ENCODE peak calls at places on chromosomes 7 and 10, in four cellular contexts. N is colonic mucosa, C is endodermal cell, H is ovary. A is an unnamed sample.

GRCh38 chr7:126578338-126578737 is 674.4 kb downstream of the GRM8 start:
- DNase-seq in N (no peak), C (no peak), H (no peak), A (no peak)

GRCh38 chr10:5945561-5946418 is 31.6 kb downstream of the IL15RA start:
- DNase-seq in N (peak), C (no peak), H (peak), A (no peak)

GRCh38 chr7:111012799-111013675 is 77.9 kb upstream of the LRRN3 start:
- DNase-seq in N (no peak), C (no peak), H (no peak), A (no peak)

GRCh38 chr7:135620980-135621850 is 41.1 kb upstream of the STMP1 start:
- DNase-seq in N (peak), C (peak), H (peak), A (no peak)

GRCh38 chr10:90969148-90969547 is 48.3 kb upstream of the ANKRD1 start:
- DNase-seq in N (no peak), C (no peak), H (no peak), A (no peak)

GRCh38 chr10:60901561-60902235 is 42.3 kb downstream of the RHOBTB1 start:
- DNase-seq in N (no peak), C (no peak), H (no peak), A (no peak)

GRCh38 chr10:114374141-114374791 is 30.0 kb downstream of the AFAP1L2 start:
- DNase-seq in N (peak), C (no peak), H (peak), A (no peak)

GRCh38 chr7:129225206-129225930 is 538 bp downstream of the AHCYL2 start:
- DNase-seq in N (peak), C (peak), H (peak), A (no peak)

GRCh38 chr10:110279062-110279986 is 25.4 kb downstream of the SMNDC1 start:
- DNase-seq in N (peak), C (peak), H (peak), A (no peak)

GRCh38 chr10:126160571-126160970 is 227.7 kb downstream of the ADAM12 start:
- DNase-seq in N (no peak), C (peak), H (no peak), A (no peak)

GRCh38 chr10:54496852-54497251 is 304.2 kb downstream of the PCDH15 start:
- DNase-seq in N (no peak), C (no peak), H (no peak), A (no peak)

GRCh38 chr10:58638406-58638805 is 125.7 kb downstream of the BICC1 start:
- DNase-seq in N (no peak), C (no peak), H (no peak), A (no peak)

GRCh38 chr10:127424594-127425264 is 124.4 kb upstream of the NPS start:
- DNase-seq in N (no peak), C (no peak), H (no peak), A (no peak)

GRCh38 chr7:12951397-12951801 is 264.0 kb downstream of the ARL4A start:
- DNase-seq in N (no peak), C (no peak), H (no peak), A (no peak)

GRCh38 chr7:144127714-144128334 is 4.8 kb downstream of the OR2A14 start:
- DNase-seq in N (peak), C (peak), H (peak), A (peak)

GRCh38 chr7:42186181-42186580 is 50.8 kb downstream of the GLI3 start:
- DNase-seq in N (no peak), C (peak), H (no peak), A (no peak)

GRCh38 chr10:78518224-78518623 is 484.6 kb downstream of the RPS24 start:
- DNase-seq in N (peak), C (no peak), H (no peak), A (peak)

GRCh38 chr10:30939643-30940042 is 92.0 kb downstream of the ZNF438 start:
- DNase-seq in N (no peak), C (no peak), H (no peak), A (no peak)

GRCh38 chr7:121164247-121164646 is 164.6 kb upstream of the WNT16 start:
- DNase-seq in N (no peak), C (no peak), H (no peak), A (no peak)

DNA sequence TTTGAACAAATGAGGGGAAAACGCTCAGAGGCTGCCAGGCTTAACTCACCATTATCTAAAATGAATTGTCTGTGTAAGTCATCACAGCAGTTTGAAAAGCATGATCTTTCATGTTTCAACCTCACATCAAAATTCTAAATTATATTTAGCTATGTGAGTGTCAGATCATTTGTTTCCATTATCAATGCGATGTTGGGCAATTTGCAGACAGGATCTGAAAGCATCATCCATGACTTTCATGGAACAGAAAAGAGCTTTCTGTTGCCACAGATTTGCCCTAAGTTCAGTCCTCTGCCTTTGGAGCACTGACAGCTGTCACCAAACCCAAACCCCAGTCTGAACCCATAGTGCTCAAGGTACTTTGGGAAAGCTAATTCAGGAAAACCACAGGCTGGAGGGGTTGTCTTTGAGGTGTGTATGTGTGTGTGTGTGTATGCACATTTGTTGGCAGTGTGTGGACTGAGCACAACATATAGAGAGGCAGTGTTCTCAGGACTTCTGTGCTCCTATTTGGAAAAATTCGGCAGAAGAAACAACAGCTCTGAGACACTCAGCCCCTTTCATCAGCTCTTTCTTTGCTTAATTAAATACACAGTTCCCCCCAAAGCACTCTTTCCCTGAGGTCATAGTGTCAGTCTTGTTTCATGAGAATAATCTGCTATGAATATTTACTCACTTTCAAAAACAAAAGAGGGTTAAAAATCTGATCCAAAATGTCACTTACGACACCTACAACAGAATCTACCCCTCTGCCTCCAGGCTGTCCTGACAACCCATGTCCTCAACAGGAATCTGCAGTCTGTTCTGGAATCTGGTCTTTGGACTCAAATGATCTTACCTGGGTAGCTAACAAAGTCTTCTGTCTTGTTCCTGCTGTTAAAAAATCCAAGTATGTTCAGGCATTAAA is 188.5 kb upstream of the KLF14 start:
- DNase-seq in N (no peak), C (no peak), H (no peak), A (no peak)
- H3K27ac ChIP-seq in N (peak), C (no peak), H (no peak), A (peak)

DNA sequence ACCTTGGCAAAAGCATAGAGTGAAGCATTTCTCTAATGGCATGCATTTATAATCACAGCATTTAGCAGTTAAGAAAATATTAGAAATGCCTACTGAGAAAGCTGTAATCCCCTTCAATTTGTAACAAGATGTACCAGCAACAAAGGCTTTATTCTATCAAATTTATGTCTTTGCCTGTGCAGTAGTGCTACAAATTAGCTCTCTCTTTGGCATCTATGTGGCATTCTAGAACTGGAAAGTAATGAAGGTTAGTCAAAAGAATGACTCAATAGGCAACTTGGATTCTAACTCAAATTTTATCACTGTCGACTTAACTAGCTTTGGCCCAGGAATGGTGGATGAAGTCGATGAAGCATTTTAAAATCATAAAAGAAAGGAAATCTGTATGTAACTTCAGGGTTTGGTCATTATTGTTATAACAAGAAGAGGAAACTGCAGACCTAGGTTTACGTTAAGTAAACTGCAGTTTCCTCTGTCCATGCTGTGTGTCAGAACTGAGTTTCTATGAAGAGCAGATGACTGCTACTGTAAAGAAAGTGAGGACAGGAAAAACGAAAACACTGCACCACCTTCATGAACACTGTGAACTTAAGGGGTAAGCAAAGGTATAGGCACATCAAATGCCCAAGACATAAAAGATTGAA is 140.0 kb downstream of the RAPGEF5 start:
- DNase-seq in N (no peak), C (no peak), H (no peak), A (no peak)
- H3K4me3 ChIP-seq in N (no peak), C (no peak), H (no peak), A (no peak)

DNA sequence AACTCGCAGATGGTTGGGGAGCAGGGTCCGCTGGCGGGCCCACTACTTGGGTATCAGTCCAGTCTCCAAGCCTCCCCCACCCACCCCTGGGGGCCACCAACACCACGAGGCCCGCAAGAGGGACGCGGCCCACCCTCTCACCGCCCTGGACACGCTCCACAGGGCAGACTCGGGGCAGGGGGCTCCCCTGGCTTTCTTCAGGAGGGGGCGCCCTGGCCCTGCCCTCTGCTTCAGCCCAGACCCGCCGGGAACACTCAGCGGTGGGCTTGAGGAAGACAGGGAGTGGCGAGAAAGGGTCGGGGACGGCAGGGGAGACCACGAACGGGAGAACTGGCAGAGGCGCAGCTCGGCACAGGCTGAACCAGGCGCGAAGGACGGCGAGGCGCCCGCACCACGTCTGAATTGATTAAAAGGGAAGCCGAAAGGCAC is 1.6 kb downstream of the IGF2BP3 start:
- DNase-seq in N (no peak), C (peak), H (no peak), A (no peak)
- TF ChIP-seq CTCF in N (no peak), C (no peak), H (no peak), A (no peak)

GRCh38 chr10:3886666-3887251 is 101.8 kb upstream of the KLF6 start:
- DNase-seq in N (no peak), C (no peak), H (peak), A (no peak)
- H3K27ac ChIP-seq in N (peak), C (peak), H (no peak), A (peak)

GRCh38 chr7:102398543-102398942 is 2.4 kb downstream of the PRKRIP1 start:
- DNase-seq in N (no peak), C (no peak), H (no peak), A (no peak)

GRCh38 chr7:102404005-102404861 is 8.1 kb downstream of the PRKRIP1 start:
- DNase-seq in N (peak), C (peak), H (no peak), A (no peak)

GRCh38 chr7:102400360-102400759 is 4.2 kb downstream of the PRKRIP1 start:
- DNase-seq in N (no peak), C (no peak), H (no peak), A (no peak)

GRCh38 chr7:102407910-102408309 is 11.7 kb downstream of the PRKRIP1 start:
- DNase-seq in N (no peak), C (no peak), H (no peak), A (no peak)

GRCh38 chr7:102403563-102403962 is 7.4 kb downstream of the PRKRIP1 start:
- DNase-seq in N (no peak), C (no peak), H (no peak), A (no peak)
- H3K4me3 ChIP-seq in N (no peak), C (no peak), H (no peak), A (no peak)

DNA sequence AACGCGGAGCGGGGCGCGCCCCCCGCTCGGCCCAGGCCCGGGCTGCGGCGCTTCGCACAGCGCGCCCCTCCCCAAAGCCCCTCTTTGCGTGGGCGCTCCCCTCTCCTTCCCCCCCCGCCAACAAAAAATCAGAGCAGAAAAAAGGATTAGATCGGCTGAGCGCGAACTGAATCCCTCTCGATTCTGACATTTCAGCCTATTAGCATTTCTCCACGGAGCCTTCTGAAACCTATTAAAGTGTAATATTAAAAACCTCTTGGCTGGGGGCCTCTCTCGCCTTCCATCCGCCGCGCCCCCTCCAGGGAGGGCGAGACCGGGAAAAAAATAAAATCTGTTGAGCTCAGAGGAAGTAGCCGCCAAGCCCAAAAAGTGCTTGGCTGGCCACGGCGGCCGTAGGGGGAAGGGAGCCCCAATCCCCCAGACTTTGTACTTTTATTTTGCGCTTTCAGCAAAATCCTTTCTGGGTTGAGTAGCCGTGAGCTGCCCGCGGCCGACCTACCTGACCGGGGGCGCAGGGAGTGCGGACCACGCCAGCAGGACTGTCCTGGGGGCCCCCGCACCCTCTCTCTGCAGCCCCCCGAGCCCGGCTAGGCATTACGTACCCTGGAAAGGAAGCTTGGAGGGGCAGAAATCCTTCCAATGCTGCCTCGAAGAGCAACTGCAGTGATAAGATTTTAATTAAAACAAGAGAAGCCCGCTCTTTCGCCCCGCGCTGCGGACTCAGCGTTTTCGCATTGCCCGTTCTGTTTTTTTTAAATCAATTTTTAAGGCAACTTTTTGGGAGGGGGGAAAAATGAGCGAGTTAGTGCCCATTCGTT is 1.3 kb upstream of the TNRC18 start:
- DNase-seq in N (peak), C (peak), H (peak), A (no peak)
- TF ChIP-seq CTCF in N (no peak), C (no peak), H (no peak), A (no peak)

DNA sequence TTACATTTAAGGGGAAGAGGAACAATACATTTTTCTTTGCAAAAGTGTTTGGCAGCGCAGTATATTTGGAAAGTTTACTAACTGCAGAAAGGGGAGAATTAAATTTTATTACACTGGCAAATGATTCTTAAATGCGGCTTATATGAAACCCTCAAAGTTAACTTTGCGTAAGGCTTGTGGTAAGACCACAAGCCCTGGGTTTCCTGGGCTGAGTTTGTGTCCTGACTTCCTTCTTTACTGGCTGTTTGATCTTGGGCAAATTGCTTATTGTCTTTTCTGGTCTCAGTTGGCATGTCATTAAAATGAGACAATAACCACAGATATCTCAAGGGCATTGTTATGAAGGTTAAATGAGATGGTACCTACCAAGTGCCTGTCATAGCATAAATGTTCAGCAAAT is 106.8 kb downstream of the GLRX3 start:
- DNase-seq in N (no peak), C (peak), H (no peak), A (no peak)
- H3K27ac ChIP-seq in N (no peak), C (no peak), H (no peak), A (no peak)

DNA sequence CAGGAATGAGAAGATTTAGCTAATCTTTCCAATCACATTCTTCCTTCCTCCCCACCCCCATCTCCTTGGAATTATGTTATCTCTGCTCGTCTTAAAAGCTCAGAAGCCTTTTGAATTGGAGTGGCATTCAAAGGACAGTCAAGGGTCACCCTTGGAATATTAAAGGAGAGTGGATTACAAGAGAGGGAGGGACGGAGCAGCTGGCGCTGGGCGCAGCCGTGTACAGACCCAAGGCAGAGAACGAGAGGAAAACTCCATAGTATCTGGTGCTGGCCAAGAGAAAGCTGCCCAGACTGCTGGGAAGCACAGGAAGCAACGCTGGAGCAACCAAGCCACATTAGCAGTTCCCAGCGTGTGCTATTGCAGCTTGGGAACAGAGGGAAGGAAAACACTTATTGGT is 95.7 kb downstream of the POU6F2 start:
- DNase-seq in N (no peak), C (peak), H (no peak), A (no peak)
- H3K4me3 ChIP-seq in N (no peak), C (peak), H (no peak), A (no peak)

DNA sequence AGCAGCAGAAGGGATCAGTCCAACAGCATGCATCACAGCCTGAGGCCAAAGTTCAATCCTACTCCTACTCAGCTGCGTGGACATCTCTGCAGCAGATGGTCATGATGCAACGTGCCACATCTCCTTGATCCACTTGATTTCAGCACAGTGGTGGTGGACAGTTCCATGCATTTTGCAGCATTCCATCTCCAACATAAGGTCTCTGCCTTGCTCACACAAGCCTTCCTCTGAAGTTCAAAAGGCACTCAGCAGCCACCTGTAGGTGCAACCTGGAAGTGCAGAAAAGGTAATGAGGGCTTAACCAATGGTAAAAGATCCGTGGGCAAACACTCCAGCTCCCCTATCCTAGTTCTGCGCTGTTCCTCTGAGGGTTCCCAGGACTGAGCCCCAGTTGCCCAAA is 57.5 kb upstream of the CHCHD3 start:
- DNase-seq in N (no peak), C (peak), H (no peak), A (no peak)
- TF ChIP-seq CTCF in N (no peak), C (peak), H (no peak), A (no peak)